ENCODE peak calls at places on chromosomes 6 and 20, in four cellular contexts. V is K562, T is HepG2, A is GM12878. M is an unnamed sample.

GRCh38 chr20:3123542-3123941 is 36.1 kb downstream of the FASTKD5 start:
- DNase-seq in V (no peak), T (no peak), A (no peak), M (no peak)

GRCh38 chr6:44068607-44069296 is 58.5 kb downstream of the MRPL14 start:
- DNase-seq in V (no peak), T (no peak), A (no peak), M (peak)

GRCh38 chr6:157644043-157644810 is 178.8 kb upstream of the SNX9 start:
- DNase-seq in V (no peak), T (no peak), A (no peak), M (no peak)

GRCh38 chr6:104404377-104404776 is 455.3 kb downstream of the HACE1 start:
- DNase-seq in V (no peak), T (no peak), A (no peak), M (no peak)

GRCh38 chr6:56875961-56876360 is 78.9 kb upstream of the BEND6 start:
- DNase-seq in V (no peak), T (peak), A (no peak), M (no peak)

GRCh38 chr6:52176550-52176949 is 9.6 kb upstream of the IL17A start:
- DNase-seq in V (no peak), T (no peak), A (no peak), M (no peak)

GRCh38 chr6:126574301-126574700 is 234.4 kb downstream of the CENPW start:
- DNase-seq in V (no peak), T (no peak), A (no peak), M (no peak)

GRCh38 chr20:63547484-63548480 is at the start of gene SRMS:
- DNase-seq in V (peak), T (no peak), A (no peak), M (no peak)

GRCh38 chr20:37983286-37983685 is 50.0 kb downstream of the TTI1 start:
- DNase-seq in V (no peak), T (no peak), A (no peak), M (no peak)

GRCh38 chr20:53434662-53435061 is 159.0 kb downstream of the ZNF217 start:
- DNase-seq in V (no peak), T (no peak), A (no peak), M (no peak)

DNA sequence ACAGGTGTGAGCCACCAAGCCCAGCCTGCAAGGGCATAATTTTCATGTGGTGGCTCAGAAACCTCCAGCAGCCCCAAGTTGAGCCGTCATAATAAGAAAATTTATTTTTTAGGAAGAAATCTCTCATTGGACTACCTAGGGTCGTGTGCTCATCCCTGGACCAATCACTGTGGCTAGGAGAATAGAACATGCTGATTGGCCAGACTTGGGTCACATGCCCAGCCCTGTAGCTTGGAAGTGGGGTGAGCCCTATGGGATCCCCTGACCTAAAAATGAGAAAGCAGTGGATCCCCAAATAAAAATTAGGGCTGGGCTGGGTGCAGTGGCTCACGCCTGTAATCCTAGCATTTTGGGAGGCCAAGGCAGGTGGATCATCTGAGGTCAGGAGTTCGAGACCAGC is 155.3 kb downstream of the ZNF217 start:
- DNase-seq in V (peak), T (no peak), A (no peak), M (no peak)
- TF ChIP-seq FOXK2 in V (no peak), T (no peak), A (no peak), M (no peak)

GRCh38 chr6:117418320-117418719 is 7.4 kb downstream of the ROS1 start:
- DNase-seq in V (no peak), T (no peak), A (no peak), M (no peak)

GRCh38 chr6:117409863-117410262 is 15.9 kb downstream of the ROS1 start:
- DNase-seq in V (no peak), T (no peak), A (no peak), M (no peak)

GRCh38 chr6:117417851-117418250 is 7.9 kb downstream of the ROS1 start:
- DNase-seq in V (no peak), T (no peak), A (no peak), M (no peak)

GRCh38 chr6:117411474-117411873 is 14.3 kb downstream of the ROS1 start:
- DNase-seq in V (no peak), T (no peak), A (no peak), M (no peak)

GRCh38 chr6:117414770-117415169 is 11.0 kb downstream of the ROS1 start:
- DNase-seq in V (no peak), T (peak), A (no peak), M (no peak)
- TF ChIP-seq FOXK2 in V (no peak), T (no peak), A (no peak), M (no peak)

GRCh38 chr6:166505133-166505905 is 81.2 kb downstream of the RAMACL start:
- DNase-seq in V (no peak), T (no peak), A (no peak), M (no peak)
- TF ChIP-seq FOXK2 in V (no peak), T (no peak), A (no peak), M (no peak)

GRCh38 chr6:165852676-165853075 is 189.6 kb upstream of the PDE10A start:
- DNase-seq in V (no peak), T (no peak), A (no peak), M (no peak)

GRCh38 chr6:165854061-165854862 is 191.2 kb upstream of the PDE10A start:
- DNase-seq in V (no peak), T (no peak), A (no peak), M (no peak)

GRCh38 chr6:165855856-165856255 is 192.8 kb upstream of the PDE10A start:
- DNase-seq in V (no peak), T (no peak), A (no peak), M (no peak)

GRCh38 chr6:165858571-165858970 is 195.5 kb upstream of the PDE10A start:
- DNase-seq in V (no peak), T (no peak), A (no peak), M (peak)

DNA sequence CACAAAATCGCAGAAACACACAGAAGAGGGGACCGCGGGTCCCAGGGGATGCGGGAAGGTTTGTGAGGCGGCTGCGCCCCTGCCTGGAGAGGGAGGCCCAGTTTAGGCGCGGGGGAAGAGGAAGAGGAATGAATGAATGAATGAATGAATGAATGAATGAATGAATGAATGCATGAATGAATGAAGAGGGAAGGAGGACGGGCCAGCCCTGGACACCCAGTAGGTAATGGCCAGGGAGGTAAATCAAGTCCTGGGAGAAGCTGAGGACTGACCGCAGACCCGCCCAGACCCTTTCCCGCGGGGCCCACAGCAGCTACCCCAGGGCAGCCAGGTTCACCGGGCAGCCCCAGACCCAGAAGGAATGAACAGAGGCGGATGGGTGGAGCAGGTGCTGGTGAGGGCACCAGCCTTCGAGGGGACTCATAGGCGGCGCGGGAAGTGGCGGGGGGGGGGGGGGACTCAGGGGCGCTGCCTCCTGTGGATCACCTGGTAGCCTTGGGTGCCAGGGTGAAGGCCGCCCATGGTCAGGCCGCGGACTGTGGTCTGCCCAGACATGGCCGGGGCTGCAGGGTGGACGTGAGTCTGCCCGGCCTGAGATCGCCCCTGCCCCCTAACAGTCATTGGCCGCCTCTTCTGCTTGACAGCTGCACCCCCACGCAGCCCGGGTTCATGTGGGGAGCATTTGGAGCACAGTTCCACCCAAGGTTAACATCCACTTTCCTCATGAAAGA is 192.0 kb upstream of the PDE10A start:
- DNase-seq in V (no peak), T (no peak), A (no peak), M (no peak)
- TF ChIP-seq FOXK2 in V (no peak), T (no peak), A (no peak), M (no peak)

GRCh38 chr6:46947497-46947896 is 25.8 kb upstream of the ADGRF5 start:
- DNase-seq in V (no peak), T (no peak), A (no peak), M (no peak)
- TF ChIP-seq FOXK2 in V (no peak), T (no peak), A (no peak), M (no peak)

GRCh38 chr6:5142131-5142530 is 57.0 kb downstream of the PPP1R3G start:
- DNase-seq in V (no peak), T (no peak), A (no peak), M (no peak)

GRCh38 chr6:5142915-5143314 is 57.8 kb downstream of the PPP1R3G start:
- DNase-seq in V (no peak), T (no peak), A (no peak), M (no peak)

GRCh38 chr6:5141046-5141445 is 55.9 kb downstream of the PPP1R3G start:
- DNase-seq in V (no peak), T (no peak), A (no peak), M (no peak)

GRCh38 chr6:5146396-5146795 is 61.3 kb downstream of the PPP1R3G start:
- DNase-seq in V (no peak), T (no peak), A (no peak), M (no peak)

GRCh38 chr6:5143625-5144311 is 58.6 kb downstream of the PPP1R3G start:
- DNase-seq in V (peak), T (peak), A (peak), M (peak)
- TF ChIP-seq FOXK2 in V (no peak), T (no peak), A (no peak), M (no peak)

DNA sequence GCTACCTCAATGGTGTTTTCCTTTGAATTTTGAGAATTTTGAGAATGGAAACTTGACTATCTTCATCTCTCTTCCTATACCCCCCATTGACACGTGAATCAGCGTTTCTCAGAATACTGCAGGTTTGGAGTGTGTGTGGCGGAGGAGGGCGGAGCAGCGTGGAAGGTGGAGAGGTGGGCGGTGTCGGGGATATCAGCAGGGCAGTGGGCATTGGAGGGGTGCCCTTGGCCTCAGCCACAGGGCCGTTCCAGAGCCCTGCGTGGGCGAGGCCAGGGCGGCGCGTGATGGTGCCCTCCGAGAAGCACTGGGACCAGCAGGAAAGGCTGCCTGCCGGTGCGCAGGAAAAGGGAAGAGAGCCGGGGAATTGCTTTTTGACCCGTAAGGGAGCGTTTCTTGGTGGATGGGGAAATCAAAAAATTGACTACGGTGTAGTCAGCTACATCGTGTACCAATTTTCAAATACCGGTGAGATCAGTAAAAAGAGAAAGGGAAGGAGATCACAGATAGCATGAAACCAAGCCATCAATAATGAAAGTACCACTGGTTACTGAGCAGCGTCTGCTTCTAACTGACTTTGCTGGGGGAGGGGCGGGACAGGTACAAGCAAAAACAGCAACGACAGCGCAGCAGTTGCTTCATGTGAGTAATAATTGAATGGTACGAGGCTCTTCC is 82.7 kb upstream of the DUSP22 start:
- DNase-seq in V (peak), T (no peak), A (peak), M (no peak)
- TF ChIP-seq FOXK2 in V (no peak), T (no peak), A (no peak), M (no peak)

GRCh38 chr6:140082867-140083297 is 708.4 kb upstream of the CITED2 start:
- DNase-seq in V (no peak), T (no peak), A (no peak), M (no peak)

GRCh38 chr6:140077712-140078551 is 703.5 kb upstream of the CITED2 start:
- DNase-seq in V (no peak), T (no peak), A (no peak), M (no peak)

GRCh38 chr6:140076078-140076477 is 701.6 kb upstream of the CITED2 start:
- DNase-seq in V (no peak), T (no peak), A (no peak), M (no peak)

GRCh38 chr6:140079328-140079727 is 704.9 kb upstream of the CITED2 start:
- DNase-seq in V (no peak), T (no peak), A (no peak), M (no peak)

GRCh38 chr6:140078552-140079126 is 704.2 kb upstream of the CITED2 start:
- DNase-seq in V (no peak), T (no peak), A (no peak), M (no peak)
- TF ChIP-seq FOXK2 in V (no peak), T (no peak), A (no peak), M (no peak)

DNA sequence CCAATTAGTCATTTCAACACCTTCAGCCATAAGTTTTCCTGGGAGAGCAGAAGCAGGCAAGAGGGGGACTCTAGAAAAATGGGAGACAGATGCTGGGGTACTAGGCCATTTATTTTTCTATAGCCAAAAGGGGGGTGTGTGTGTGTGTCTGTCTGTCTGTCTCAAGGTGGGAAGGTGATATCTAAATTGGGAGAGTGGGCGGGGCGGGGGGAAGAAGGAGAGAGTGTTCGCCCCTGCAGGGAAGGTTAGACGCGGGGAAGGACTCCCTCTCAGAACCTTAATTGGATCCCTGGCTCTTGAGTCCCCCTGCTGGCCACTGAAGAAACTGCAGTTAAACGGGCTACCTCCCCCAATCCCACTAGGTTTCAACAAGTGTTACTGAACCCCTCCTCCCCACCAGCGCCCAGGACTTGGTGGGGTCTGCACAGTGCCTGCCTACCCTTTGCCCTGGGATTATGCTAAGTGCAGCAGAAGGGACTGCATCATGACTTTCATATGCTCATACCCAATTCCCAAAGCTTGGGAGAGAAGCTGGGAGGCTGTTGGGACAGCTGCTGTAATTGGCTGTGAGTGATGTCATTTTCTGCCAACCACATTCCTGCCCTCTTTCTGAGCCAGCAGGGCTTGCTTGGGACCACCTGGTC is 45.8 kb downstream of the FOXP4 start:
- DNase-seq in V (peak), T (peak), A (peak), M (peak)
- TF ChIP-seq FOXK2 in V (peak), T (no peak), A (no peak), M (no peak)

M was measured in HEK293T.